ENCODE peak calls at places on chromosome 20, in eight cellular contexts. One of them, this sample, is unnamed.
A peak's percentile ranks its signal among the peaks of the same experiment; 100 is the strongest.

GRCh38 chr20:19462491-19462890 is 250.0 kb downstream of the SLC24A3 start:
- DNase-seq in ovary: no peak
- DNase-seq in transverse colon: no peak
- DNase-seq in A549: no peak
- DNase-seq in H1: no peak
- DNase-seq in HepG2: no peak
- DNase-seq in tibial nerve: no peak
- DNase-seq in sigmoid colon: peak; percentile 62
- DNase-seq in this sample: no peak

GRCh38 chr20:42963796-42964195 is 225.9 kb downstream of the PTPRT start:
- DNase-seq in ovary: no peak
- DNase-seq in transverse colon: no peak
- DNase-seq in A549: no peak
- DNase-seq in H1: no peak
- DNase-seq in HepG2: no peak
- DNase-seq in tibial nerve: no peak
- DNase-seq in sigmoid colon: no peak
- DNase-seq in this sample: no peak

GRCh38 chr20:43507150-43508080 is at the start of gene L3MBTL1:
- DNase-seq in ovary: no peak
- DNase-seq in transverse colon: peak; percentile 62
- DNase-seq in A549: peak; percentile 72
- DNase-seq in H1: peak; percentile 84
- DNase-seq in HepG2: peak; percentile 70
- DNase-seq in tibial nerve: no peak
- DNase-seq in sigmoid colon: no peak
- DNase-seq in this sample: no peak

GRCh38 chr20:40008177-40008576 is 680.9 kb downstream of the MAFB start:
- DNase-seq in ovary: no peak
- DNase-seq in transverse colon: no peak
- DNase-seq in A549: no peak
- DNase-seq in H1: no peak
- DNase-seq in HepG2: no peak
- DNase-seq in tibial nerve: no peak
- DNase-seq in sigmoid colon: no peak
- DNase-seq in this sample: no peak

GRCh38 chr20:48725589-48725991 is 102.2 kb downstream of the PREX1 start:
- DNase-seq in ovary: no peak
- DNase-seq in transverse colon: no peak
- DNase-seq in A549: peak; percentile 71
- DNase-seq in H1: no peak
- DNase-seq in HepG2: no peak
- DNase-seq in tibial nerve: no peak
- DNase-seq in sigmoid colon: peak; percentile 35
- DNase-seq in this sample: no peak

GRCh38 chr20:50426865-50427739 is 83.1 kb upstream of the PTPN1 start:
- DNase-seq in ovary: no peak
- DNase-seq in transverse colon: no peak
- DNase-seq in A549: no peak
- DNase-seq in H1: no peak
- DNase-seq in HepG2: no peak
- DNase-seq in tibial nerve: no peak
- DNase-seq in sigmoid colon: no peak
- DNase-seq in this sample: no peak

GRCh38 chr20:31595654-31596411 is 9.3 kb upstream of the ID1 start:
- DNase-seq in ovary: peak; percentile 86
- DNase-seq in transverse colon: peak; percentile 86
- DNase-seq in A549: peak; percentile 95
- DNase-seq in H1: peak; percentile 78
- DNase-seq in HepG2: peak; percentile 96
- DNase-seq in tibial nerve: peak; percentile 77
- DNase-seq in sigmoid colon: peak; percentile 87
- DNase-seq in this sample: peak; percentile 96

GRCh38 chr20:5596401-5597193 is 153.6 kb upstream of the SHLD1 start:
- DNase-seq in ovary: no peak
- DNase-seq in transverse colon: no peak
- DNase-seq in A549: no peak
- DNase-seq in H1: no peak
- DNase-seq in HepG2: no peak
- DNase-seq in tibial nerve: no peak
- DNase-seq in sigmoid colon: no peak
- DNase-seq in this sample: no peak

GRCh38 chr20:63628246-63628975 is 1.5 kb upstream of the GMEB2 start:
- DNase-seq in ovary: peak; percentile 73
- DNase-seq in transverse colon: peak; percentile 76
- DNase-seq in A549: peak; percentile 92
- DNase-seq in H1: no peak
- DNase-seq in HepG2: peak; percentile 88
- DNase-seq in tibial nerve: peak; percentile 49
- DNase-seq in sigmoid colon: peak; percentile 74
- DNase-seq in this sample: no peak

GRCh38 chr20:52978851-52979250 is 6.7 kb downstream of the TSHZ2 start:
- DNase-seq in ovary: no peak
- DNase-seq in transverse colon: no peak
- DNase-seq in A549: no peak
- DNase-seq in H1: no peak
- DNase-seq in HepG2: no peak
- DNase-seq in tibial nerve: no peak
- DNase-seq in sigmoid colon: no peak
- DNase-seq in this sample: no peak

GRCh38 chr20:62975251-62975770 is 22.8 kb downstream of the SLC17A9 start:
- DNase-seq in ovary: no peak
- DNase-seq in transverse colon: no peak
- DNase-seq in A549: no peak
- DNase-seq in H1: no peak
- DNase-seq in HepG2: no peak
- DNase-seq in tibial nerve: no peak
- DNase-seq in sigmoid colon: no peak
- DNase-seq in this sample: no peak

GRCh38 chr20:16279320-16279719 is 293.9 kb downstream of the KIF16B start:
- DNase-seq in ovary: no peak
- DNase-seq in transverse colon: no peak
- DNase-seq in A549: peak; percentile 31
- DNase-seq in H1: no peak
- DNase-seq in HepG2: peak; percentile 43
- DNase-seq in tibial nerve: no peak
- DNase-seq in sigmoid colon: no peak
- DNase-seq in this sample: no peak

GRCh38 chr20:62087227-62087626 is 21.5 kb upstream of the TAF4 start:
- DNase-seq in ovary: no peak
- DNase-seq in transverse colon: no peak
- DNase-seq in A549: peak; percentile 24
- DNase-seq in H1: no peak
- DNase-seq in HepG2: no peak
- DNase-seq in tibial nerve: no peak
- DNase-seq in sigmoid colon: no peak
- DNase-seq in this sample: no peak

GRCh38 chr20:3420211-3420707 is 12.8 kb upstream of the DNAAF9 start:
- DNase-seq in ovary: no peak
- DNase-seq in transverse colon: peak; percentile 35
- DNase-seq in A549: peak; percentile 10
- DNase-seq in H1: no peak
- DNase-seq in HepG2: no peak
- DNase-seq in tibial nerve: peak; percentile 38
- DNase-seq in sigmoid colon: peak; percentile 77
- DNase-seq in this sample: no peak

GRCh38 chr20:17066955-17067354 is 159.9 kb upstream of the PCSK2 start:
- DNase-seq in ovary: no peak
- DNase-seq in transverse colon: no peak
- DNase-seq in A549: no peak
- DNase-seq in H1: no peak
- DNase-seq in HepG2: no peak
- DNase-seq in tibial nerve: no peak
- DNase-seq in sigmoid colon: no peak
- DNase-seq in this sample: no peak

GRCh38 chr20:43409041-43409913 is 48.4 kb upstream of the SRSF6 start:
- DNase-seq in ovary: no peak
- DNase-seq in transverse colon: no peak
- DNase-seq in A549: peak; percentile 48
- DNase-seq in H1: peak; percentile 63
- DNase-seq in HepG2: peak; percentile 50
- DNase-seq in tibial nerve: no peak
- DNase-seq in sigmoid colon: no peak
- DNase-seq in this sample: no peak

DNA sequence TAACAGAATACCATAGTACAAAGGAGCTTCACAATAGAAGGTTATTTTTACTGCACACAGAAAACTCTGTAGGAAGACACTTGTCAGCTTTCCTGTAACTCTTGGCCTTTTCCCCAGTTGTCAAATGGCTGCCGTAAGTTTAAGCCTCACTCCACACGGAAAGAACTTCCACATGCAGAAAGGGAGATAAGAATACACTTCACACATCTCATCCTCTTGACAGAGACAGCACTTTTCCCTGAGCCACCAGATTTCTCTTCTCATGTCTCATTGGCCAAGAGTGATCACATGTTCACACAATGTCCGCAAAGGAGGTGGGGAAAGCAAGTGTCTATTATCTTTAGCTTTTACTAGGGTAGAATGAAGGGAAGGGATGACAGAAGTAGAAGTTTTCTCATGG is 540.7 kb downstream of the HAO1 start:
- DNase-seq in ovary: no peak
- DNase-seq in transverse colon: no peak
- DNase-seq in A549: no peak
- DNase-seq in H1: no peak
- DNase-seq in HepG2: no peak
- DNase-seq in tibial nerve: no peak
- DNase-seq in sigmoid colon: no peak
- DNase-seq in this sample: no peak
- TF ChIP-seq EP300 in ovary: no peak
- TF ChIP-seq EP300 in transverse colon: no peak
- TF ChIP-seq EP300 in A549: no peak
- TF ChIP-seq EP300 in H1: no peak
- TF ChIP-seq EP300 in HepG2: no peak
- TF ChIP-seq EP300 in tibial nerve: no peak
- TF ChIP-seq EP300 in sigmoid colon: no peak
- TF ChIP-seq EP300 in this sample: no peak

DNA sequence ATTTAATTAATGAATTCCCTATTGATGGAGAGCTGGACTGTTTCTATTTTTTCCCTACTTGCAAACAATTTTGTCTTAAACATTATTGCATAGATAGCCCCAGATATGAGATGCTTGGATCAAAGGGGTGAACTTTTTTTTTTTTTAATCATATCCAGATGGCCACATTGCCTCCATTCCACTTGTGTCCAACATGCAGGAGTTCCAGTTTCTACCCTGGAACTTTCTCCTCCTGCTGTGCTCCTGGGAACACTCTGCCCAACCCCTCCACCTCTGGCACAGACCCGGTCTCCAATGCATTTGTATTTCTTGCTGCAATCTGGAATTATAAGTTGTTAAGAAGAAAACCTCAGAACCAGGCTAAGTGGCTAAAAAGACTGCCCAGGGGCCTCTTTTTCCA is 44.6 kb downstream of the PDYN start:
- DNase-seq in ovary: peak; percentile 13
- DNase-seq in transverse colon: no peak
- DNase-seq in A549: no peak
- DNase-seq in H1: no peak
- DNase-seq in HepG2: no peak
- DNase-seq in tibial nerve: no peak
- DNase-seq in sigmoid colon: peak; percentile 44
- DNase-seq in this sample: peak; percentile 64
- TF ChIP-seq EP300 in ovary: no peak
- TF ChIP-seq EP300 in transverse colon: no peak
- TF ChIP-seq EP300 in A549: no peak
- TF ChIP-seq EP300 in H1: no peak
- TF ChIP-seq EP300 in HepG2: no peak
- TF ChIP-seq EP300 in tibial nerve: no peak
- TF ChIP-seq EP300 in sigmoid colon: no peak
- TF ChIP-seq EP300 in this sample: no peak

GRCh38 chr20:12262747-12263146 is 345.1 kb downstream of the BTBD3 start:
- DNase-seq in ovary: no peak
- DNase-seq in transverse colon: no peak
- DNase-seq in A549: no peak
- DNase-seq in H1: no peak
- DNase-seq in HepG2: no peak
- DNase-seq in tibial nerve: no peak
- DNase-seq in sigmoid colon: no peak
- DNase-seq in this sample: no peak
- TF ChIP-seq EP300 in ovary: no peak
- TF ChIP-seq EP300 in transverse colon: no peak
- TF ChIP-seq EP300 in A549: no peak
- TF ChIP-seq EP300 in H1: no peak
- TF ChIP-seq EP300 in HepG2: no peak
- TF ChIP-seq EP300 in tibial nerve: no peak
- TF ChIP-seq EP300 in sigmoid colon: no peak
- TF ChIP-seq EP300 in this sample: no peak

GRCh38 chr20:58795181-58795922 is 55.4 kb downstream of the GNAS-AS1 start:
- DNase-seq in ovary: no peak
- DNase-seq in transverse colon: no peak
- DNase-seq in A549: no peak
- DNase-seq in H1: no peak
- DNase-seq in HepG2: no peak
- DNase-seq in tibial nerve: no peak
- DNase-seq in sigmoid colon: no peak
- DNase-seq in this sample: no peak
- TF ChIP-seq EP300 in ovary: no peak
- TF ChIP-seq EP300 in transverse colon: no peak
- TF ChIP-seq EP300 in A549: no peak
- TF ChIP-seq EP300 in H1: no peak
- TF ChIP-seq EP300 in HepG2: no peak
- TF ChIP-seq EP300 in tibial nerve: no peak
- TF ChIP-seq EP300 in sigmoid colon: no peak
- TF ChIP-seq EP300 in this sample: no peak

GRCh38 chr20:38601216-38602184 is at the start of gene ARHGAP40:
- DNase-seq in ovary: no peak
- DNase-seq in transverse colon: peak; percentile 11
- DNase-seq in A549: no peak
- DNase-seq in H1: peak; percentile 72
- DNase-seq in HepG2: peak; percentile 54
- DNase-seq in tibial nerve: no peak
- DNase-seq in sigmoid colon: no peak
- DNase-seq in this sample: no peak
- TF ChIP-seq EP300 in ovary: no peak
- TF ChIP-seq EP300 in transverse colon: no peak
- TF ChIP-seq EP300 in A549: no peak
- TF ChIP-seq EP300 in H1: no peak
- TF ChIP-seq EP300 in HepG2: no peak
- TF ChIP-seq EP300 in tibial nerve: no peak
- TF ChIP-seq EP300 in sigmoid colon: no peak
- TF ChIP-seq EP300 in this sample: no peak

DNA sequence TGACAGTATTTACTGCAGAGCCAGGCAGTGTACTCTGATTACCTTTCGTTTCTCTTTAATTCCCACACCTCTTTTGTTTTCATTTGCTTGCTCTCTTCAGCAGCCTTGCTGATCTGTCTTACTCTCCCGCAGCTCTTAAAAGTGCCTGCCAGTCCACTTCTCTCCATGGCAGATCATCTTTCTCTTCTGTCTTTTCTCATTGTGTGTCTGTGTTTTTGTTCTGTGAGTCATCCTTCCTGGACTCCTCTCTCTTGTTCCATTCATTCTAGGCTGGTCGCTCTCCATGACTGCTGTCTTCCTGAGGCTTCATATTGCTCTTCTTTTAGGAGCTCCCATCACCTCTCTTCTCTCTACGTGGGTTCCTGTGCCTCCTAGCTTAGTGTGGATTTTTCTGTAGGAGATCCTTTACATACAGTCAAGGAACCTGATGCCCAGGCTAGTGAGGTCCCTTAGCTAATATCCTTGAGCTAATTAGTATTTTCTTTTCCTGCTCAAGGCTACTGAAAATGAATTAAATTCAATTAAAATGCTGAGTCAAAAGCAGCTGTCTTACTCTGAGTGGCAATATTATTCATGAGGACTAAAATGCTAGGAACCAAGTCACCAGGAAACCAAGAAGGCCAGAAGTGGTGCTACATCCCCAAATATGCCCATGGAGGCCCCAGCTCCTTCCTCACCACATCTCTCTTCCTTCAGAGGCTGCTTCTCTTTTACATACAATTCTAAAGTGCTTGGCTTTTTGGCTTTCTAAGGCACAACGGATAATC is 86.1 kb downstream of the SLX4IP start:
- DNase-seq in ovary: no peak
- DNase-seq in transverse colon: no peak
- DNase-seq in A549: peak; percentile 55
- DNase-seq in H1: no peak
- DNase-seq in HepG2: peak; percentile 56
- DNase-seq in tibial nerve: no peak
- DNase-seq in sigmoid colon: peak; percentile 82
- DNase-seq in this sample: no peak
- TF ChIP-seq EP300 in ovary: no peak
- TF ChIP-seq EP300 in transverse colon: peak; percentile 56
- TF ChIP-seq EP300 in A549: no peak
- TF ChIP-seq EP300 in H1: no peak
- TF ChIP-seq EP300 in HepG2: no peak
- TF ChIP-seq EP300 in tibial nerve: no peak
- TF ChIP-seq EP300 in sigmoid colon: peak; percentile 78
- TF ChIP-seq EP300 in this sample: no peak